ENCODE peak calls at places on chromosomes 6 and 20, in eight cellular contexts. D is activated CD4-positive, alpha-beta T cell treated with anti-CD3 and anti-CD28 coated beads, Interleukin-2, amount 50 U/mL, for 24 hours; W is islet precursor cell; Y is fibroblast of mammary gland; U is RWPE1; T is BJ; X is fibroblast of the conjunctiva; B is activated effector memory CD4-positive, alpha-beta T cell treated with Interleukin-2 at 50 U/mL for 16 hours. R is an unnamed sample.

GRCh38 chr20:22716824-22717351 is 132.5 kb upstream of the FOXA2 start:
- DNase-seq in D (no peak), W (no peak), Y (no peak), U (no peak), T (no peak), X (no peak), B (no peak), R (no peak)

GRCh38 chr6:90109141-90109540 is 187.5 kb downstream of the BACH2 start:
- DNase-seq in D (no peak), W (no peak), Y (no peak), U (no peak), T (no peak), X (no peak), B (no peak), R (no peak)

GRCh38 chr6:107361568-107362270 is 97.6 kb downstream of the PDSS2 start:
- DNase-seq in D (no peak), W (peak; percentile 68), Y (peak; percentile 64), U (no peak), T (peak; percentile 28), X (no peak), B (no peak), R (peak; percentile 43)

GRCh38 chr6:148335582-148335981 is 7.1 kb upstream of the SASH1 start:
- DNase-seq in D (no peak), W (no peak), Y (no peak), U (peak; percentile 86), T (no peak), X (no peak), B (no peak), R (no peak)

GRCh38 chr6:158938811-158939254 is 61.2 kb downstream of the RSPH3 start:
- DNase-seq in D (no peak), W (peak; percentile 85), Y (peak; percentile 15), U (no peak), T (no peak), X (no peak), B (no peak), R (no peak)

GRCh38 chr6:127554435-127555006 is 22.5 kb upstream of the C6orf58 start:
- DNase-seq in D (no peak), W (peak; percentile 60), Y (peak; percentile 45), U (peak; percentile 55), T (no peak), X (no peak), B (no peak), R (no peak)

GRCh38 chr6:51472745-51473483 is 614.5 kb downstream of the PKHD1 start:
- DNase-seq in D (no peak), W (peak; percentile 83), Y (no peak), U (peak; percentile 88), T (no peak), X (no peak), B (no peak), R (no peak)

GRCh38 chr20:46000571-46001145 is 8.1 kb upstream of the MMP9 start:
- DNase-seq in D (no peak), W (peak; percentile 68), Y (no peak), U (no peak), T (no peak), X (no peak), B (no peak), R (no peak)

GRCh38 chr6:109381007-109381746 is 1.1 kb downstream of the CD164 start:
- DNase-seq in D (no peak), W (no peak), Y (peak; percentile 33), U (no peak), T (no peak), X (no peak), B (no peak), R (no peak)